ENCODE peak calls at places on chromosomes 12 and 14, in eight cellular contexts. W is AG08395; S is BE2C; P is stimulated activated CD4-positive, alpha-beta T cell treated with anti-CD3 and anti-CD28 coated beads, Interleukin-1b, Interleukin-23, amount 100 ng/mL, for 24 hours; O is HT-29; D is GM13976; N is mucosa of descending colon; Z is head of caudate nucleus. L is an unnamed sample.

GRCh38 chr14:47917344-47917954 is 242.0 kb upstream of the MDGA2 start:
- DNase-seq in W (no peak), S (peak), P (no peak), O (peak), D (peak), N (no peak), Z (no peak), L (peak)

GRCh38 chr12:94571556-94571955 is 78.8 kb downstream of the TMCC3 start:
- DNase-seq in W (no peak), S (peak), P (no peak), O (peak), D (no peak), N (no peak), Z (no peak), L (no peak)

GRCh38 chr12:118494776-118495175 is 118.4 kb downstream of the SUDS3 start:
- DNase-seq in W (no peak), S (no peak), P (no peak), O (no peak), D (no peak), N (no peak), Z (no peak), L (no peak)

GRCh38 chr14:25006961-25007795 is 42.8 kb downstream of the STXBP6 start:
- DNase-seq in W (peak), S (no peak), P (no peak), O (peak), D (no peak), N (no peak), Z (no peak), L (no peak)

GRCh38 chr12:14910090-14910915 is 24.6 kb upstream of the MGP start:
- DNase-seq in W (no peak), S (no peak), P (no peak), O (peak), D (no peak), N (no peak), Z (no peak), L (no peak)

GRCh38 chr14:22433059-22433458 is 156.0 kb downstream of the DAD1 start:
- DNase-seq in W (no peak), S (no peak), P (no peak), O (no peak), D (no peak), N (no peak), Z (no peak), L (no peak)

GRCh38 chr12:57571926-57572762 is 18.8 kb upstream of the PIP4K2C start:
- DNase-seq in W (no peak), S (no peak), P (no peak), O (no peak), D (no peak), N (no peak), Z (no peak), L (no peak)

GRCh38 chr12:42446761-42447160 is 120.8 kb downstream of the PPHLN1 start:
- DNase-seq in W (no peak), S (no peak), P (no peak), O (no peak), D (no peak), N (no peak), Z (no peak), L (no peak)

L was measured in hypothalamus.